ENCODE peak calls at places on chromosomes 16 and 17, in five cellular contexts. I is endothelial cell, C is progenitor cell of endocrine pancreas, D is cardiac fibroblast, L is hepatocyte. H is an unnamed sample.
A peak's percentile ranks its signal among the peaks of the same experiment; 100 is the strongest.

GRCh38 chr16:49466529-49466831 is 92.9 kb downstream of the C16orf78 start:
- DNase-seq in D (no peak), I (no peak), C (no peak), L (no peak), H (no peak)

GRCh38 chr17:37358098-37358829 is 17.5 kb upstream of the C17orf78 start:
- DNase-seq in C (peak; percentile 60), L (peak; percentile 80), D (peak; percentile 53), I (peak; percentile 65), H (no peak)

GRCh38 chr17:70037498-70037897 is 37.5 kb upstream of the KCNJ16 start:
- DNase-seq in L (no peak), C (no peak), I (no peak), D (no peak), H (no peak)

GRCh38 chr16:5175263-5175662 is 77.7 kb upstream of the EEF2KMT start:
- DNase-seq in L (no peak), I (no peak), C (no peak), D (no peak), H (no peak)

GRCh38 chr16:82265809-82266208 is 95.8 kb upstream of the MPHOSPH6 start:
- DNase-seq in I (no peak), C (no peak), L (no peak), D (no peak), H (no peak)

GRCh38 chr17:335691-336090 is 16.9 kb downstream of the RPH3AL start:
- DNase-seq in C (no peak), L (no peak), I (no peak), D (no peak), H (no peak)

GRCh38 chr17:76737676-76738467 is at the start of gene MFSD11:
- DNase-seq in I (peak; percentile 93), C (peak; percentile 87), D (peak; percentile 98), L (peak; percentile 98), H (peak; percentile 43)

GRCh38 chr17:15655162-15655561 is 28.9 kb downstream of the TRIM16 start:
- DNase-seq in D (no peak), L (peak; percentile 38), I (no peak), C (no peak), H (no peak)

GRCh38 chr17:52744179-52744578 is 585.7 kb upstream of the CA10 start:
- DNase-seq in C (no peak), L (no peak), D (no peak), I (no peak), H (no peak)

GRCh38 chr16:30519120-30520049 is 7.0 kb downstream of the ZNF768 start:
- DNase-seq in I (no peak), D (no peak), L (no peak), C (no peak), H (no peak)

GRCh38 chr17:673200-673681 is 41.4 kb downstream of the VPS53 start:
- DNase-seq in I (no peak), D (no peak), L (peak; percentile 15), C (no peak), H (no peak)

GRCh38 chr17:78053777-78054468 is 74.6 kb downstream of the TMC6 start:
- DNase-seq in D (no peak), C (no peak), I (no peak), L (no peak), H (no peak)

GRCh38 chr17:80558046-80558445 is 13.4 kb downstream of the RPTOR start:
- DNase-seq in L (no peak), C (no peak), I (no peak), D (no peak), H (no peak)

GRCh38 chr16:19386555-19386954 is 31.1 kb upstream of the TMC5 start:
- DNase-seq in L (peak; percentile 34), I (no peak), D (no peak), C (no peak), H (no peak)

GRCh38 chr17:42283241-42284019 is 4.9 kb upstream of the STAT5A start:
- DNase-seq in I (no peak), L (no peak), D (no peak), C (no peak), H (no peak)

GRCh38 chr16:82671743-82672142 is 45.0 kb downstream of the CDH13 start:
- DNase-seq in I (no peak), L (no peak), D (no peak), C (no peak), H (no peak)

GRCh38 chr17:45262516-45263476 is 902 bp upstream of the SPATA32 start:
- DNase-seq in C (no peak), I (no peak), D (peak; percentile 52), L (no peak), H (no peak)

GRCh38 chr16:8110572-8111514 is 479.5 kb downstream of the TMEM114 start:
- DNase-seq in L (no peak), I (no peak), D (no peak), C (no peak), H (no peak)

GRCh38 chr17:17351901-17352781 is 49.0 kb downstream of the NT5M start:
- DNase-seq in I (no peak), D (peak; percentile 54), L (peak; percentile 48), C (no peak), H (peak; percentile 13)

GRCh38 chr17:78437508-78438169 is 59.2 kb downstream of the PGS1 start:
- DNase-seq in L (no peak), D (no peak), I (no peak), C (no peak), H (no peak)

GRCh38 chr16:57668630-57669475 is 747 bp downstream of the ADGRG3 start:
- DNase-seq in C (no peak), I (no peak), D (no peak), L (no peak), H (no peak)

GRCh38 chr17:29048440-29049360 is 5.8 kb downstream of the PIPOX start:
- DNase-seq in I (no peak), C (no peak), L (peak; percentile 22), D (no peak), H (no peak)

GRCh38 chr17:66271512-66271911 is 30.9 kb upstream of the PRKCA start:
- DNase-seq in L (no peak), C (no peak), D (no peak), I (no peak), H (no peak)

GRCh38 chr17:16463341-16464000 is 28.5 kb downstream of the LRRC75A start:
- DNase-seq in I (peak; percentile 51), C (no peak), D (peak; percentile 74), L (peak; percentile 73), H (peak; percentile 49)

GRCh38 chr17:15232517-15232915 is 32.6 kb downstream of the PMP22 start:
- DNase-seq in L (no peak), C (no peak), D (peak; percentile 20), I (no peak), H (no peak)

GRCh38 chr16:89484088-89484501 is 6.3 kb downstream of the ANKRD11 start:
- DNase-seq in L (no peak), I (no peak), C (no peak), D (no peak), H (no peak)

GRCh38 chr17:48100591-48101011 is 677 bp downstream of the CBX1 start:
- DNase-seq in L (peak; percentile 75), I (peak; percentile 35), D (peak; percentile 64), C (peak; percentile 34), H (no peak)

GRCh38 chr16:57263585-57264351 is 18.7 kb downstream of the ARL2BP start:
- DNase-seq in I (no peak), D (no peak), C (no peak), L (no peak), H (no peak)

GRCh38 chr17:58084317-58084981 is 1.2 kb downstream of the DYNLL2 start:
- DNase-seq in C (no peak), I (peak; percentile 13), D (peak; percentile 19), L (peak; percentile 75), H (no peak)
- TF ChIP-seq CTCF in C (peak; percentile 35), I (no peak), D (no peak), L (peak; percentile 28), H (peak; percentile 35)

GRCh38 chr16:24696699-24697098 is 32.8 kb upstream of the TNRC6A start:
- DNase-seq in L (no peak), I (no peak), D (no peak), C (no peak), H (no peak)

GRCh38 chr16:24698314-24698713 is 31.1 kb upstream of the TNRC6A start:
- DNase-seq in L (no peak), I (no peak), C (no peak), D (no peak), H (no peak)

GRCh38 chr16:24701521-24701951 is 27.9 kb upstream of the TNRC6A start:
- DNase-seq in L (no peak), D (peak; percentile 85), I (no peak), C (no peak), H (no peak)

GRCh38 chr16:24699151-24699723 is 30.2 kb upstream of the TNRC6A start:
- DNase-seq in I (no peak), D (no peak), C (no peak), L (no peak), H (no peak)

DNA sequence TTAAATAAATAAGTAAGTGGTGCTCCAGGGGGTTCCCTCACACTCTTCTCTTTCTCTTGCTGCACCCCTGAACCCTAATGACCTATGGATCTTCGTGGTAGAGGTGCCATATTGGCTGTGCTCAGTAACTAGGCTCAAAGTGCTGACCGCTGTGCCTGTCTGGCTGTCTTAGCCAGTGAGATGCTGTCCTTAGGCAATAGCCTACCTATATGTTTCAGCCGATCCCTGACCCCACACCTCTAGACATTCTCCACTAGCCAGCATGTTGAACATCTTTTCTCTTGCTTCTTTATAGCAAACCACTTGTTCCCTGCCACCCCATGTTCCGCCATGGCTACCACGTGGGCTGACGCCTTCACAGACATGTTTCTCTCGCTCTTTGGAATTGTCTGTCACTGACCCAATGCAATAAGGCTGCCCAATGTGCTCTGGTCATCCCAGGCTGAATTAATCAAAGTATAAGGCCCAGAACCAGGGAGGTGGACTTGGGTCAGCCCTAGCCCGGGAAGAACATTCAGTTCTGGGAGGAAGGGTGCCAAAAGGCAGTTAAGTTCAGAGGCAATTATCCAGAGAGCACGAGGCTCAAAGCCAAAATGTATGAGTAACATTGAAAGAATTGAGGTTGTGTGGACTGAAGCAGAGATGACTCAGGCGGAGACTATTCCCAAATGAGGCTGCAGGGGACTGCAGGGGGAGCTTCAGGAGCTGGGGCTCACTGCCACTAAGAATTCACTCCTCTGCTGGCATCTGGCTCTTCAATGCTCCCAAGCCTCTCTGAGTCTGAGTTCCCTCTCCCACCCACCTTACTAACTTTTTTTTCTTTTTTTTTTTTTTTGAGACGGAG is 28.7 kb upstream of the TNRC6A start:
- DNase-seq in L (peak; percentile 65), D (peak; percentile 99), C (no peak), I (no peak), H (no peak)
- TF ChIP-seq CTCF in L (peak; percentile 6), D (peak; percentile 47), C (no peak), I (no peak), H (no peak)

DNA sequence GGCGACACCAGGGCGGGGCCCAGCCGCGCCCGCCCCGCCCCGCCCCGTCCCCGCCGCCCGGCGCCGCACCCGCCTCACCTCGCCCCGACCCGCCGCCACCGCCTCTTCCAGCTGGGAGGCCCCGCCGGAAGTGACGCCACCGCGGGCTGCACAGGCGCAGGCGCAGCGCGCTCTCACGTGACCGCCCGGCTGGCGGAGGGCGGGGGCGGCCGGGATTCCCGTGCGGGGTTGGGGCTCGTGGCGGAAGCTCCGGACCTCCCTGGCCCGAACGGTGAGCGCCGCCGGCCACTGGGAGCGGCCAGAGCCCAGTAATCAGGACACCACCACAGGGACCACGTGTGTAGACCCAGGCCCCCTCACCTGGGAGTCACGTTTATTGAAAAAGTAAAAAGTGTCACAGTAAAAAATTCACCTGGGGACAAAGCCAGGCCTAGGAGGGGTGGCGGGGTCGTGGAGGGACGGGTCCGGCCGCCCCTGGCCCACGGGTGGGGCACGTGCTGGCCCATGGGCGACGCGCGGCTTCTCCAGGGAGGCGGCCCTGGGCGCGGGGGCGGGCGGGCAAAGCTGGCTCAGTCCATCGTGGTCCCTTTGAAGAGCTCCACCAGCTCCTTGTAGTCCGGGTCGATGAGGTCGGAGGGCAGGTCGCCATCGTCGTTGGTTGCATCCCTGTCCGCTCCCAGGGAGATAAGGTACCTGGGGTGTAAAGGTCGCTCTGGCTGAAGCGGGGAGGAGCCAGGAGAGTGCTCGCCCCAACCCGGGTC is at the start of gene MCRIP1:
- DNase-seq in C (peak; percentile 94), L (peak; percentile 98), I (peak; percentile 96), D (peak; percentile 95), H (peak; percentile 98)
- TF ChIP-seq CTCF in C (no peak), L (no peak), I (no peak), D (no peak), H (no peak)

GRCh38 chr17:64617125-64617780 is 44.9 kb downstream of the SMURF2 start:
- DNase-seq in C (no peak), L (no peak), D (no peak), I (no peak), H (no peak)
- TF ChIP-seq CTCF in C (no peak), L (no peak), D (no peak), I (no peak), H (no peak)

H was measured in D721Med.